ENCODE peak calls at places on chromosomes 12 and 14, in eight cellular contexts. K, T, V, U, H, M, C and G are unnamed samples. For H3K4me1, the result is how much of the 10 kb centered on the place peaks cover.

GRCh38 chr12:37672655-37673260 is 643.8 kb upstream of the ALG10B start:
- DNase-seq in K (no peak), T (no peak), V (no peak), U (no peak), H (no peak), M (no peak), C (no peak), G (no peak)

GRCh38 chr14:65287264-65288131 is 125.0 kb upstream of the FUT8 start:
- DNase-seq in K (no peak), T (no peak), V (no peak), U (no peak), H (no peak), M (peak), C (no peak), G (no peak)

GRCh38 chr12:65740873-65741600 is 83.2 kb upstream of the HMGA2 start:
- DNase-seq in K (peak), T (peak), V (peak), U (no peak), H (no peak), M (peak), C (no peak), G (peak)

GRCh38 chr14:103700753-103701490 is 14.3 kb downstream of the XRCC3 start:
- DNase-seq in K (no peak), T (no peak), V (no peak), U (no peak), H (peak), M (no peak), C (peak), G (no peak)

GRCh38 chr12:71356569-71356968 is 83.0 kb upstream of the LGR5 start:
- DNase-seq in K (no peak), T (no peak), V (no peak), U (no peak), H (no peak), M (no peak), C (no peak), G (no peak)

GRCh38 chr14:75188520-75189267 is 12.3 kb upstream of the TMED10 start:
- DNase-seq in K (no peak), T (no peak), V (no peak), U (no peak), H (no peak), M (no peak), C (no peak), G (peak)

GRCh38 chr14:103679351-103679750 is 35.9 kb downstream of the XRCC3 start:
- DNase-seq in K (no peak), T (peak), V (peak), U (no peak), H (peak), M (peak), C (peak), G (peak)

GRCh38 chr12:29521951-29522350 is 24.5 kb upstream of the OVCH1 start:
- DNase-seq in K (peak), T (no peak), V (no peak), U (no peak), H (no peak), M (no peak), C (no peak), G (no peak)

GRCh38 chr12:118537481-118537917 is 161.1 kb downstream of the SUDS3 start:
- DNase-seq in K (no peak), T (no peak), V (no peak), U (no peak), H (no peak), M (no peak), C (no peak), G (no peak)

GRCh38 chr14:47821134-47821533 is 145.7 kb upstream of the MDGA2 start:
- DNase-seq in K (no peak), T (no peak), V (no peak), U (no peak), H (no peak), M (no peak), C (no peak), G (no peak)

GRCh38 chr14:102584871-102585869 is 7.3 kb upstream of the RCOR1 start:
- DNase-seq in K (no peak), T (no peak), V (peak), U (no peak), H (no peak), M (no peak), C (no peak), G (peak)

GRCh38 chr12:120235369-120236123 is 30.0 kb downstream of the PXN start:
- DNase-seq in K (no peak), T (no peak), V (no peak), U (no peak), H (no peak), M (no peak), C (no peak), G (no peak)

GRCh38 chr14:91373591-91374245 is 43.9 kb downstream of the CCDC88C start:
- DNase-seq in K (no peak), T (no peak), V (no peak), U (peak), H (no peak), M (peak), C (no peak), G (no peak)

GRCh38 chr12:1858456-1858855 is 38.1 kb downstream of the LRTM2 start:
- DNase-seq in K (no peak), T (no peak), V (no peak), U (no peak), H (no peak), M (no peak), C (no peak), G (no peak)

GRCh38 chr12:49703647-49704137 is 3.5 kb downstream of the FMNL3 start:
- DNase-seq in K (peak), T (no peak), V (no peak), U (peak), H (no peak), M (peak), C (no peak), G (no peak)

GRCh38 chr12:27337376-27337775 is 4.7 kb downstream of the BMAL2 start:
- DNase-seq in K (no peak), T (no peak), V (no peak), U (no peak), H (no peak), M (no peak), C (no peak), G (no peak)

GRCh38 chr14:98695809-98696208 is 576.2 kb downstream of the BCL11B start:
- DNase-seq in K (no peak), T (no peak), V (no peak), U (no peak), H (no peak), M (no peak), C (no peak), G (no peak)
- H3K4me1 ChIP-seq in K (under half), T (under half), V (under half), U (under half), H (under half), M (under half), C (under half), G (under half)

DNA sequence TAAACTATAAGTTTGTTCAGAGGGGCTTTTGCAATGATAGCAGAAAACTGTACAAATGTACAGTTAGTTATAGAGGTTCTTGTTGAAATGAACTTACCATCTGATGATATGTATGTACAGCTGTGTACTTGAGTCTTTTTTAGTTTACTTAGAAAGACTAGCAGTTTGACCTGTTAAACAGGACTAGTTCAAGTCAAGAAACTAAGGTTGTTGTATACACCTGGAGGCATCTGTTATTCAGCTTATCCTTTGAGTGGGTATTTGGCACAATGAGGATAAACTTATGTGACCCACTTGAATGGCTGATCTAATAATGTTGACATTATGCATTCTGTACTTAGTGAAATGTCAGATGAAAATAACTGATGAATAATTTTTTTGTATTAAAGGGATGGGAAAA is 13.4 kb downstream of the MTERF2 start:
- DNase-seq in K (no peak), T (no peak), V (no peak), U (no peak), H (no peak), M (no peak), C (no peak), G (no peak)
- H3K4me1 ChIP-seq in K (under half), T (under half), V (under half), U (under half), H (under half), M (under half), C (under half), G (under half)

DNA sequence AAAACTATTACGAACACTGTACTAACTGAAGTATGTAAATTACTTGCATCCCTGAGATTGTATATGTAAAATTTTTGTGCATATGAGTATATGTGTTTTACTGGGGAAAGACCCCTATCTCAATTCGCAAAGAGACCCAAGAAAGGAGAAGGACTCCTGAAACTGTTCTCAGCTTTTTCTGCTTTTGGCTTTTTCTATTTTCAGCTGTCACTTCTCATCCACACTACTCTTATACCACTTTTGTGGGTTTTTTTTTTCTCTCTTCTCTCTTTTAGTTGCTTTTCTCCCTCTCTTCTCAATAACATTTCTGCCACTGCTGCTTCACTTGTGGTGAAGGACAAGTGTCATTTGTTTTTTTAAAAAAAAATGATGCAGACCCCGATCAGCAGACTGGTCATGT is 39.8 kb downstream of the NIN start:
- DNase-seq in K (no peak), T (no peak), V (no peak), U (no peak), H (no peak), M (no peak), C (no peak), G (no peak)
- H3K4me1 ChIP-seq in K (under half), T (under half), V (under half), U (under half), H (under half), M (half or more), C (under half), G (under half)

GRCh38 chr12:4243098-4243795 is 30.3 kb upstream of the CCND2 start:
- DNase-seq in K (no peak), T (no peak), V (no peak), U (no peak), H (no peak), M (no peak), C (no peak), G (no peak)
- H3K4me1 ChIP-seq in K (under half), T (under half), V (under half), U (under half), H (under half), M (under half), C (under half), G (under half)

DNA sequence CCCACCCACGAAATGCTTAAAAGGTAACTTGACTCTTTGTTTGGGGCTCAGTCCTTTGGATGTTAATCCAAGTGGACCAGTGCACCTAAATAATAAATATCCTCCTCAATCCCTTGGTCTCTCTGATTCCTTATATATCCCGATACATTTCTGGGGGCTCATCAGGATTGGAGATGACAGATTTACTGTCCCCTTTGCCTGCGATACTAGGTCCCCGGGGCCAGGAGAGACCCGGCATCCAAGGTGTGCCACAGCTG is 26.2 kb downstream of the KLRK1 start:
- DNase-seq in K (no peak), T (no peak), V (no peak), U (no peak), H (no peak), M (no peak), C (no peak), G (no peak)
- H3K4me1 ChIP-seq in K (under half), T (under half), V (under half), U (under half), H (under half), M (under half), C (under half), G (under half)